ENCODE peak calls at places on chromosomes 6 and 20, in six cellular contexts. One of them, this sample, is unnamed.
A peak's percentile ranks its signal among the peaks of the same experiment; 100 is the strongest.

GRCh38 chr20:16387661-16388060 is 185.6 kb downstream of the KIF16B start:
- DNase-seq in neuronal stem cell: no peak
- DNase-seq in H9: no peak
- DNase-seq in trophoblast cell: no peak
- DNase-seq in mesenchymal stem cell: no peak
- DNase-seq in IMR-90: no peak
- DNase-seq in this sample: no peak

GRCh38 chr6:28060381-28060780 is 20.0 kb upstream of the ZNF165 start:
- DNase-seq in neuronal stem cell: no peak
- DNase-seq in H9: no peak
- DNase-seq in trophoblast cell: no peak
- DNase-seq in mesenchymal stem cell: no peak
- DNase-seq in IMR-90: no peak
- DNase-seq in this sample: no peak

GRCh38 chr6:127118505-127119360 is at the start of gene RSPO3:
- DNase-seq in neuronal stem cell: peak; percentile 44
- DNase-seq in H9: peak; percentile 62
- DNase-seq in trophoblast cell: peak; percentile 7
- DNase-seq in mesenchymal stem cell: peak; percentile 60
- DNase-seq in IMR-90: peak; percentile 18
- DNase-seq in this sample: peak; percentile 55

GRCh38 chr6:108175592-108176279 is 9.9 kb downstream of the NR2E1 start:
- DNase-seq in neuronal stem cell: no peak
- DNase-seq in H9: peak; percentile 61
- DNase-seq in trophoblast cell: peak; percentile 44
- DNase-seq in mesenchymal stem cell: no peak
- DNase-seq in IMR-90: no peak
- DNase-seq in this sample: no peak

GRCh38 chr6:105359419-105360366 is 43.2 kb downstream of the PREP start:
- DNase-seq in neuronal stem cell: no peak
- DNase-seq in H9: no peak
- DNase-seq in trophoblast cell: peak; percentile 78
- DNase-seq in mesenchymal stem cell: peak; percentile 85
- DNase-seq in IMR-90: peak; percentile 96
- DNase-seq in this sample: peak; percentile 38

GRCh38 chr6:81861281-81861680 is 108.8 kb upstream of the TENT5A start:
- DNase-seq in neuronal stem cell: no peak
- DNase-seq in H9: no peak
- DNase-seq in trophoblast cell: no peak
- DNase-seq in mesenchymal stem cell: no peak
- DNase-seq in IMR-90: no peak
- DNase-seq in this sample: no peak

GRCh38 chr20:34495928-34496327 is 20.3 kb upstream of the DYNLRB1 start:
- DNase-seq in neuronal stem cell: no peak
- DNase-seq in H9: no peak
- DNase-seq in trophoblast cell: no peak
- DNase-seq in mesenchymal stem cell: no peak
- DNase-seq in IMR-90: no peak
- DNase-seq in this sample: no peak

GRCh38 chr20:41029150-41029872 is 689 bp downstream of the TOP1 start:
- DNase-seq in neuronal stem cell: peak; percentile 35
- DNase-seq in H9: no peak
- DNase-seq in trophoblast cell: peak; percentile 33
- DNase-seq in mesenchymal stem cell: peak; percentile 52
- DNase-seq in IMR-90: no peak
- DNase-seq in this sample: peak; percentile 34

GRCh38 chr6:148530394-148530923 is 187.8 kb downstream of the SASH1 start:
- DNase-seq in neuronal stem cell: no peak
- DNase-seq in H9: peak; percentile 47
- DNase-seq in trophoblast cell: no peak
- DNase-seq in mesenchymal stem cell: peak; percentile 87
- DNase-seq in IMR-90: peak; percentile 98
- DNase-seq in this sample: peak; percentile 85

GRCh38 chr20:53943522-53944291 is 126.7 kb downstream of the BCAS1 start:
- DNase-seq in neuronal stem cell: no peak
- DNase-seq in H9: no peak
- DNase-seq in trophoblast cell: peak; percentile 30
- DNase-seq in mesenchymal stem cell: peak; percentile 51
- DNase-seq in IMR-90: peak; percentile 39
- DNase-seq in this sample: no peak

GRCh38 chr6:140058846-140059245 is 684.4 kb upstream of the CITED2 start:
- DNase-seq in neuronal stem cell: no peak
- DNase-seq in H9: no peak
- DNase-seq in trophoblast cell: peak; percentile 97
- DNase-seq in mesenchymal stem cell: no peak
- DNase-seq in IMR-90: no peak
- DNase-seq in this sample: peak; percentile 15

GRCh38 chr6:90285611-90286381 is 10.8 kb downstream of the BACH2 start:
- DNase-seq in neuronal stem cell: no peak
- DNase-seq in H9: peak; percentile 86
- DNase-seq in trophoblast cell: peak; percentile 94
- DNase-seq in mesenchymal stem cell: peak; percentile 96
- DNase-seq in IMR-90: peak; percentile 91
- DNase-seq in this sample: peak; percentile 93

GRCh38 chr6:163890100-163890499 is 475.6 kb downstream of the QKI start:
- DNase-seq in neuronal stem cell: no peak
- DNase-seq in H9: no peak
- DNase-seq in trophoblast cell: no peak
- DNase-seq in mesenchymal stem cell: no peak
- DNase-seq in IMR-90: no peak
- DNase-seq in this sample: no peak

GRCh38 chr6:36580184-36580526 is 14.0 kb upstream of the SRSF3 start:
- DNase-seq in neuronal stem cell: no peak
- DNase-seq in H9: no peak
- DNase-seq in trophoblast cell: peak; percentile 52
- DNase-seq in mesenchymal stem cell: no peak
- DNase-seq in IMR-90: no peak
- DNase-seq in this sample: no peak

GRCh38 chr6:134721095-134721400 is 228.9 kb downstream of the ALDH8A1 start:
- DNase-seq in neuronal stem cell: no peak
- DNase-seq in H9: no peak
- DNase-seq in trophoblast cell: no peak
- DNase-seq in mesenchymal stem cell: no peak
- DNase-seq in IMR-90: peak; percentile 40
- DNase-seq in this sample: no peak

GRCh38 chr6:52517502-52518278 is 59.2 kb downstream of the TRAM2 start:
- DNase-seq in neuronal stem cell: peak; percentile 36
- DNase-seq in H9: peak; percentile 90
- DNase-seq in trophoblast cell: peak; percentile 78
- DNase-seq in mesenchymal stem cell: peak; percentile 96
- DNase-seq in IMR-90: peak; percentile 98
- DNase-seq in this sample: peak; percentile 97

GRCh38 chr6:52516943-52517342 is 59.9 kb downstream of the TRAM2 start:
- DNase-seq in neuronal stem cell: no peak
- DNase-seq in H9: no peak
- DNase-seq in trophoblast cell: no peak
- DNase-seq in mesenchymal stem cell: no peak
- DNase-seq in IMR-90: no peak
- DNase-seq in this sample: no peak

GRCh38 chr6:52519618-52520017 is 57.2 kb downstream of the TRAM2 start:
- DNase-seq in neuronal stem cell: no peak
- DNase-seq in H9: no peak
- DNase-seq in trophoblast cell: no peak
- DNase-seq in mesenchymal stem cell: no peak
- DNase-seq in IMR-90: peak; percentile 39
- DNase-seq in this sample: no peak

GRCh38 chr6:52516269-52516668 is 60.6 kb downstream of the TRAM2 start:
- DNase-seq in neuronal stem cell: no peak
- DNase-seq in H9: no peak
- DNase-seq in trophoblast cell: no peak
- DNase-seq in mesenchymal stem cell: peak; percentile 60
- DNase-seq in IMR-90: no peak
- DNase-seq in this sample: no peak

GRCh38 chr6:52518279-52518944 is 58.4 kb downstream of the TRAM2 start:
- DNase-seq in neuronal stem cell: no peak
- DNase-seq in H9: no peak
- DNase-seq in trophoblast cell: no peak
- DNase-seq in mesenchymal stem cell: no peak
- DNase-seq in IMR-90: no peak
- DNase-seq in this sample: no peak
- H3K9ac ChIP-seq in neuronal stem cell: no peak overlapping the region
- H3K9ac ChIP-seq in H9: no peak overlapping the region
- H3K9ac ChIP-seq in trophoblast cell: no peak overlapping the region
- H3K9ac ChIP-seq in mesenchymal stem cell: peak overlapping the region; percentile 80
- H3K9ac ChIP-seq in IMR-90: peak overlapping the region; percentile 54
- H3K9ac ChIP-seq in this sample: peak overlapping the region; percentile 57

DNA sequence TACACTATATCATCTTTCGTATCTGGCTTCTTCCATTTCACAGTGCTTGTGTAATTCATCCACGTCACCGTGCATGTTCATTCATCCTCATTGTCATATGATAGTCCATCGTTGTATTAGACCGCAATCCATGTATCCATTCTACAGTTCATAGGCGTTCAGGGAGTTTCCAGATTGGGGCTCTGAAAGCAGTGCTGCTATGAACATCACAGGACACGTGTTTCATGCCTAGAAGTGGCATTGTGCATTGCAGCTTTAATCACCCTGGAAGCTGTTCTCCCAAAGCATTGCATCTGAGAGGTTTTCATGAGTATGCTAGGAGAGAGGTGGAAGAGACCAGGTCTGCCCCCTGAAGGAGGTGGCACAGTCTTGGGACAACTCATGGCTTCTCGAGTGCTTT is 35.3 kb downstream of the BMP7 start:
- DNase-seq in neuronal stem cell: no peak
- DNase-seq in H9: no peak
- DNase-seq in trophoblast cell: no peak
- DNase-seq in mesenchymal stem cell: no peak
- DNase-seq in IMR-90: no peak
- DNase-seq in this sample: no peak
- H3K23ac ChIP-seq in neuronal stem cell: no peak overlapping the region
- H3K23ac ChIP-seq in H9: no peak overlapping the region
- H3K23ac ChIP-seq in trophoblast cell: no peak overlapping the region
- H3K23ac ChIP-seq in mesenchymal stem cell: no peak overlapping the region
- H3K23ac ChIP-seq in IMR-90: no peak overlapping the region
- H3K23ac ChIP-seq in this sample: no peak overlapping the region

DNA sequence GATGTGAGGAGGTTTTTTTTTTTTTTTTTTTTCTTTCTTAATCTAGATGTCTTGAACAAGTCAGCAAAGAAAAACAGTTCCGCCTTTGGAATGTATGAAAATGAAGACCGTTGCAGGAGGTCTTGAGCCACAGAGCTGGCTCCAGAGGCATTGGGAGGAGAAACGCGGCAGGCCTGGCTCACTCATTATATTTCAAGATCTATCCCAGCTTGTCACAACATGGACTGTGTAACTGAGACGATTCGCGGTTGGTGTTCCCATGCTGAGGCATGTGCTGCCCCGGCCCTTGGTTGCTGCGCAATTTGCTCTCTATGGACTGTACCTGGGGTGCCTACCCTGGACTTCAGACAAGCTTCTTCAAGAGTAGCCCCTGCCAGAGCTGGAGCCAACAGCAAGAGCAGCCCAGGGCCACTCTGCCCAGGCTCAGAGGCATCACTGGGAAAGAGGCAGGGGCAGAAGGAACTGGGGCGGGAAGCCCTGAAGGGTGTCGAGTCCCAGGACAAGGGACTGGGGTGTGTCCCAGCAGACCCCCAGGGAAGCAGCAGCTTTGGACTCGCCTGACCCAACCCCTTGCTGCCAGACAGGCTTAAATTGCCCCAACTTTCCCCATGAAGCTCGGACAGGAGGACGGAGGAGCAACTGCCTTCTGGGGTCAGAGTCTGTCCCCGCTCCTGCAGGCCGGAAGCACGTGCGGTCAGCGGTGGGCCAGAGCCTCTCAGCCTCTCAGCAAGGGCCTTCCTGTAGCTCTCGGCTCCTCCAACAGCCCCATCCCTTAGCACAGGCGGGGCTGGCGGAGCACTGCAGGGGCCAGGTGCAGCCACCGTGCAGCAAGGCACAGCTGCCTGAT is 32.2 kb upstream of the STX16 start:
- DNase-seq in neuronal stem cell: no peak
- DNase-seq in H9: peak; percentile 72
- DNase-seq in trophoblast cell: no peak
- DNase-seq in mesenchymal stem cell: no peak
- DNase-seq in IMR-90: peak; percentile 82
- DNase-seq in this sample: peak; percentile 57
- H3K9ac ChIP-seq in neuronal stem cell: no peak overlapping the region
- H3K9ac ChIP-seq in H9: no peak overlapping the region
- H3K9ac ChIP-seq in trophoblast cell: no peak overlapping the region
- H3K9ac ChIP-seq in mesenchymal stem cell: no peak overlapping the region
- H3K9ac ChIP-seq in IMR-90: no peak overlapping the region
- H3K9ac ChIP-seq in this sample: no peak overlapping the region

GRCh38 chr6:57220083-57220703 is 1.9 kb downstream of the RAB23 start:
- DNase-seq in neuronal stem cell: no peak
- DNase-seq in H9: no peak
- DNase-seq in trophoblast cell: no peak
- DNase-seq in mesenchymal stem cell: no peak
- DNase-seq in IMR-90: no peak
- DNase-seq in this sample: no peak

GRCh38 chr6:57222684-57223077 is 574 bp upstream of the RAB23 start:
- DNase-seq in neuronal stem cell: no peak
- DNase-seq in H9: no peak
- DNase-seq in trophoblast cell: peak; percentile 63
- DNase-seq in mesenchymal stem cell: no peak
- DNase-seq in IMR-90: no peak
- DNase-seq in this sample: peak; percentile 31

GRCh38 chr6:57224769-57225515 is 2.8 kb upstream of the RAB23 start:
- DNase-seq in neuronal stem cell: no peak
- DNase-seq in H9: no peak
- DNase-seq in trophoblast cell: peak; percentile 30
- DNase-seq in mesenchymal stem cell: peak; percentile 68
- DNase-seq in IMR-90: peak; percentile 70
- DNase-seq in this sample: peak; percentile 20

GRCh38 chr6:57221936-57222683 is at the start of gene RAB23:
- DNase-seq in neuronal stem cell: peak; percentile 89
- DNase-seq in H9: peak; percentile 91
- DNase-seq in trophoblast cell: peak; percentile 93
- DNase-seq in mesenchymal stem cell: peak; percentile 87
- DNase-seq in IMR-90: peak; percentile 77
- DNase-seq in this sample: peak; percentile 93

DNA sequence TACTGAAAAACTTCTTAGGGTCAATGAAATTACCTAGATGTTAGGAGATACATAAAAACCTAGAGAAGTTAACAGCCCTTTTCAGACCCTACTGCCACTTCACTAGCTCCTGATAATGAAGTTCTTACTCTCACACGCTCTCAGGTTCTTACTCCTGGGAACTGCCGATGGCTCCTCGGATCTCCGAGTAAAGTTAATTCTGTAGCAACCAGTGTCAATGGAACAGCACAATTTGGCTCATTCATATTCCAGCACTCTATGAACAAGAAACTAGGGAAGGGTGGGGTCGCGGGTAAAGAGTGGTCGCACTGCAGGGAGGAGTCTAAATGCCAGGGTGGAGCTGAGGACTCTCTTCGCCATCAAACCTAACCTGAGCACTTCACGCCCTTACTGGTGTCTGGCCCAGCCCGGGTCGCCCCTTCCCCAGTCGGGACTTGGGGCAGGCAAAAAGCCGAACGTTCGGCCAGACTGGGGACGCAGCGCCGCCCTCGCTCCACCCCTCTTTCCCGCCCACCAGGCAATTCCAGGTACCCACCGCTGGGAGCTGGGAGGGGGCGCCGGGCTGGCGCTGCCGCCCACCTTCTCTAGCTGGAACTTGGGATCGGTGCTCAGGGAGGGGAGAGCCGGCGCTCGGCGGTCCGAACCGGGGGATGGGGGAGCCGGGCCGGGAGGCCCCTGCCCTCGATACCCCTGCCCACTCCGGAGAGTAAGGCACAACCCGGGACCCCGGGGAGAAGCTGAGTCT is 744 bp downstream of the RAB23 start:
- DNase-seq in neuronal stem cell: peak; percentile 57
- DNase-seq in H9: peak; percentile 90
- DNase-seq in trophoblast cell: peak; percentile 61
- DNase-seq in mesenchymal stem cell: peak; percentile 68
- DNase-seq in IMR-90: peak; percentile 45
- DNase-seq in this sample: peak; percentile 93
- H3K23ac ChIP-seq in neuronal stem cell: peak overlapping the region; percentile 96
- H3K23ac ChIP-seq in H9: no peak overlapping the region
- H3K23ac ChIP-seq in trophoblast cell: no peak overlapping the region
- H3K23ac ChIP-seq in mesenchymal stem cell: peak overlapping the region; percentile 83
- H3K23ac ChIP-seq in IMR-90: peak overlapping the region; percentile 99
- H3K23ac ChIP-seq in this sample: no peak overlapping the region

This sample was measured in mesendoderm.